ENCODE peak calls at places on chromosomes 4 and X, in six cellular contexts. Z, L, M, D, R and T are unnamed samples.

GRCh38 chrX:55057691-55058249 is 17.1 kb upstream of the PAGE2B start:
- DNase-seq in Z (no peak), L (peak), M (no peak), D (no peak), R (no peak), T (peak)

GRCh38 chrX:20329435-20329834 is 62.7 kb upstream of the RPS6KA3 start:
- DNase-seq in Z (no peak), L (no peak), M (no peak), D (no peak), R (no peak), T (no peak)

GRCh38 chrX:152898442-152898841 is 575 bp downstream of the ZNF185 start:
- DNase-seq in Z (no peak), L (no peak), M (no peak), D (no peak), R (no peak), T (no peak)

GRCh38 chrX:100643943-100644587 is at the start of gene SRPX2:
- DNase-seq in Z (no peak), L (peak), M (peak), D (no peak), R (no peak), T (peak)

GRCh38 chr4:151644625-151645024 is 116.2 kb downstream of the GATB start:
- DNase-seq in Z (no peak), L (no peak), M (no peak), D (no peak), R (no peak), T (no peak)

GRCh38 chr4:139129206-139129605 is 47.8 kb downstream of the ELF2 start:
- DNase-seq in Z (no peak), L (peak), M (no peak), D (no peak), R (no peak), T (no peak)

GRCh38 chr4:184248216-184248615 is 30.5 kb upstream of the ENPP6 start:
- DNase-seq in Z (no peak), L (no peak), M (no peak), D (no peak), R (no peak), T (no peak)

GRCh38 chr4:171857302-171858005 is 44.2 kb downstream of the GALNTL6 start:
- DNase-seq in Z (no peak), L (peak), M (no peak), D (no peak), R (no peak), T (no peak)

GRCh38 chrX:9988762-9989161 is 21.6 kb downstream of the CLDN34 start:
- DNase-seq in Z (no peak), L (peak), M (no peak), D (no peak), R (no peak), T (no peak)

GRCh38 chrX:124018031-124018430 is 56.5 kb downstream of the STAG2 start:
- DNase-seq in Z (no peak), L (peak), M (no peak), D (no peak), R (no peak), T (no peak)

GRCh38 chr4:15336410-15337184 is 91.2 kb upstream of the C1QTNF7 start:
- DNase-seq in Z (no peak), L (peak), M (peak), D (no peak), R (no peak), T (no peak)

GRCh38 chr4:86247328-86247727 is 112.5 kb downstream of the MAPK10 start:
- DNase-seq in Z (no peak), L (no peak), M (no peak), D (no peak), R (no peak), T (no peak)

GRCh38 chr4:40369437-40370278 is 34.5 kb downstream of the CHRNA9 start:
- DNase-seq in Z (no peak), L (no peak), M (no peak), D (no peak), R (no peak), T (no peak)

GRCh38 chr4:4712800-4713528 is 146.5 kb upstream of the MSX1 start:
- DNase-seq in Z (no peak), L (peak), M (no peak), D (no peak), R (no peak), T (no peak)

GRCh38 chr4:116551798-116552197 is 533.6 kb downstream of the TRAM1L1 start:
- DNase-seq in Z (no peak), L (no peak), M (no peak), D (no peak), R (no peak), T (no peak)

GRCh38 chrX:48957477-48957826 is at the start of gene OTUD5:
- DNase-seq in Z (peak), L (peak), M (no peak), D (no peak), R (peak), T (no peak)

GRCh38 chrX:14010566-14010965 is 19.1 kb downstream of the GEMIN8 start:
- DNase-seq in Z (no peak), L (peak), M (no peak), D (no peak), R (no peak), T (no peak)

GRCh38 chr4:24657768-24658617 is 73.6 kb upstream of the DHX15 start:
- DNase-seq in Z (peak), L (peak), M (peak), D (peak), R (no peak), T (no peak)

GRCh38 chr4:184937745-184938144 is 80.5 kb upstream of the HELT start:
- DNase-seq in Z (no peak), L (peak), M (no peak), D (no peak), R (no peak), T (no peak)

GRCh38 chrX:19739683-19740082 is 147.7 kb downstream of the SH3KBP1 start:
- DNase-seq in Z (no peak), L (peak), M (peak), D (no peak), R (peak), T (peak)

GRCh38 chr4:52968696-52969095 is 106.6 kb downstream of the RASL11B start:
- DNase-seq in Z (no peak), L (no peak), M (no peak), D (no peak), R (no peak), T (no peak)

GRCh38 chr4:89904524-89904923 is 9.9 kb downstream of the MMRN1 start:
- DNase-seq in Z (no peak), L (no peak), M (no peak), D (no peak), R (no peak), T (no peak)

GRCh38 chr4:121256346-121256745 is 92.2 kb upstream of the TNIP3 start:
- DNase-seq in Z (no peak), L (peak), M (peak), D (peak), R (no peak), T (peak)

GRCh38 chr4:2962614-2963184 is 507 bp downstream of the NOP14 start:
- DNase-seq in Z (no peak), L (peak), M (no peak), D (no peak), R (no peak), T (no peak)

GRCh38 chr4:13656569-13656988 is 29.1 kb upstream of the BOD1L1 start:
- DNase-seq in Z (peak), L (peak), M (peak), D (peak), R (peak), T (peak)

GRCh38 chr4:94508841-94509240 is 57.1 kb downstream of the PDLIM5 start:
- DNase-seq in Z (no peak), L (peak), M (no peak), D (no peak), R (no peak), T (no peak)

GRCh38 chr4:89765966-89766365 is 71.0 kb downstream of the SNCA start:
- DNase-seq in Z (no peak), L (peak), M (peak), D (peak), R (no peak), T (peak)

GRCh38 chr4:84239278-84239845 is 259.7 kb downstream of the NKX6-1 start:
- DNase-seq in Z (no peak), L (no peak), M (no peak), D (no peak), R (no peak), T (no peak)

GRCh38 chr4:151691639-151692442 is 69.0 kb downstream of the GATB start:
- DNase-seq in Z (no peak), L (no peak), M (no peak), D (no peak), R (no peak), T (no peak)

GRCh38 chr4:83113429-83113786 is 1.1 kb downstream of the PLAC8 start:
- DNase-seq in Z (no peak), L (no peak), M (no peak), D (no peak), R (no peak), T (no peak)

GRCh38 chrX:153774576-153775292 is 6.1 kb upstream of the SRPK3 start:
- DNase-seq in Z (no peak), L (no peak), M (no peak), D (no peak), R (no peak), T (no peak)

GRCh38 chrX:20270557-20270880 is 3.8 kb upstream of the RPS6KA3 start:
- DNase-seq in Z (no peak), L (peak), M (no peak), D (no peak), R (no peak), T (no peak)